ENCODE peak calls at places on chromosomes 5 and 9, in five cellular contexts. I is neural crest cell, T is Calu3, V is fibroblast of pulmonary artery, U is ascending aorta. E is an unnamed sample.

GRCh38 chr5:76691470-76692273 is 24.3 kb upstream of the F2R start:
- DNase-seq in I (peak), T (no peak), V (peak), U (no peak), E (peak)

GRCh38 chr9:78073722-78074121 is 42.1 kb upstream of the GNAQ start:
- DNase-seq in I (no peak), T (no peak), V (no peak), U (no peak), E (no peak)

GRCh38 chr5:112918136-112918535 is 3.9 kb downstream of the REEP5 start:
- DNase-seq in I (no peak), T (no peak), V (no peak), U (no peak), E (no peak)

GRCh38 chr5:67047180-67047579 is 149.4 kb downstream of the CD180 start:
- DNase-seq in I (no peak), T (no peak), V (no peak), U (no peak), E (no peak)

GRCh38 chr5:10540036-10540544 is 23.8 kb upstream of the ANKRD33B start:
- DNase-seq in I (no peak), T (no peak), V (no peak), U (no peak), E (no peak)

GRCh38 chr9:127144670-127145458 is 22.4 kb upstream of the ANGPTL2 start:
- DNase-seq in I (no peak), T (no peak), V (peak), U (peak), E (no peak)

GRCh38 chr5:132426525-132427138 is 57.1 kb downstream of the SLC22A5 start:
- DNase-seq in I (no peak), T (peak), V (peak), U (peak), E (peak)

GRCh38 chr9:105264380-105264779 is 19.9 kb downstream of the SLC44A1 start:
- DNase-seq in I (no peak), T (no peak), V (no peak), U (no peak), E (no peak)

GRCh38 chr5:51201024-51201423 is 182.2 kb upstream of the ISL1 start:
- DNase-seq in I (no peak), T (no peak), V (no peak), U (no peak), E (no peak)

GRCh38 chr9:109986423-109987055 is 206.5 kb downstream of the PALM2AKAP2 start:
- DNase-seq in I (no peak), T (no peak), V (peak), U (no peak), E (peak)

GRCh38 chr5:669111-669841 is 23.9 kb downstream of the TPPP start:
- DNase-seq in I (no peak), T (no peak), V (peak), U (no peak), E (peak)

GRCh38 chr9:95669253-95669652 is 152.5 kb upstream of the PTCH1 start:
- DNase-seq in I (no peak), T (no peak), V (no peak), U (no peak), E (no peak)

GRCh38 chr5:176675676-176676360 is 28.5 kb downstream of the TSPAN17 start:
- DNase-seq in I (peak), T (peak), V (peak), U (no peak), E (peak)

GRCh38 chr5:25540628-25541027 is 895.9 kb upstream of the CDH10 start:
- DNase-seq in I (no peak), T (no peak), V (no peak), U (no peak), E (no peak)

GRCh38 chr9:72271617-72272478 is 93.2 kb downstream of the ZFAND5 start:
- DNase-seq in I (peak), T (peak), V (peak), U (no peak), E (peak)

GRCh38 chr5:112174959-112175594 is 244.0 kb downstream of the EPB41L4A start:
- DNase-seq in I (peak), T (peak), V (peak), U (no peak), E (peak)

GRCh38 chr5:136811551-136811950 is 446.2 kb upstream of the TRPC7 start:
- DNase-seq in I (no peak), T (no peak), V (peak), U (no peak), E (peak)

GRCh38 chr5:435156-435790 is 7.7 kb upstream of the EXOC3 start:
- DNase-seq in I (no peak), T (no peak), V (no peak), U (peak), E (no peak)

GRCh38 chr9:75039006-75039405 is 10.9 kb upstream of the CARNMT1 start:
- DNase-seq in I (no peak), T (no peak), V (peak), U (no peak), E (no peak)

GRCh38 chr5:149838881-149839739 is 105.5 kb downstream of the PDE6A start:
- DNase-seq in I (no peak), T (peak), V (peak), U (no peak), E (no peak)

GRCh38 chr9:135085830-135086546 is 1.5 kb upstream of the OLFM1 start:
- DNase-seq in I (peak), T (peak), V (peak), U (peak), E (peak)

GRCh38 chr9:98190757-98191105 is 1.7 kb downstream of the CORO2A start:
- DNase-seq in I (no peak), T (no peak), V (no peak), U (no peak), E (no peak)